ENCODE peak calls at places on chromosome 17, in six cellular contexts. H is HCT116, X is hepatocyte, J is neural progenitor cell, B is PC-3, N is GM23338. L is an unnamed sample.

GRCh38 chr17:50222922-50223321 is 21.5 kb upstream of the COL1A1 start:
- DNase-seq in H (no peak), X (no peak), J (no peak), B (no peak), N (no peak), L (peak)

GRCh38 chr17:8119575-8120519 is 1.5 kb upstream of the ALOXE3 start:
- DNase-seq in H (peak), X (peak), J (peak), B (peak), N (peak), L (peak)

GRCh38 chr17:27384261-27384701 is 72.0 kb upstream of the KSR1 start:
- DNase-seq in H (no peak), X (no peak), J (no peak), B (peak), N (no peak), L (peak)

GRCh38 chr17:54974758-54975157 is 6.2 kb downstream of the STXBP4 start:
- DNase-seq in H (no peak), X (no peak), J (no peak), B (no peak), N (no peak), L (no peak)

GRCh38 chr17:64969046-64969501 is 49.8 kb upstream of the LRRC37A3 start:
- DNase-seq in H (no peak), X (no peak), J (no peak), B (no peak), N (no peak), L (no peak)

GRCh38 chr17:8930664-8931063 is 34.8 kb downstream of the PIK3R5 start:
- DNase-seq in H (no peak), X (no peak), J (no peak), B (no peak), N (no peak), L (no peak)

GRCh38 chr17:29151567-29151966 is 28.6 kb downstream of the MYO18A start:
- DNase-seq in H (peak), X (no peak), J (peak), B (peak), N (no peak), L (peak)

GRCh38 chr17:4433515-4434031 is at the start of gene SPNS3:
- DNase-seq in H (no peak), X (no peak), J (no peak), B (no peak), N (no peak), L (no peak)

GRCh38 chr17:8918811-8919210 is 46.7 kb downstream of the PIK3R5 start:
- DNase-seq in H (no peak), X (no peak), J (no peak), B (peak), N (no peak), L (peak)

GRCh38 chr17:20026960-20027359 is 17.8 kb downstream of the SPECC1 start:
- DNase-seq in H (no peak), X (no peak), J (no peak), B (peak), N (no peak), L (no peak)

DNA sequence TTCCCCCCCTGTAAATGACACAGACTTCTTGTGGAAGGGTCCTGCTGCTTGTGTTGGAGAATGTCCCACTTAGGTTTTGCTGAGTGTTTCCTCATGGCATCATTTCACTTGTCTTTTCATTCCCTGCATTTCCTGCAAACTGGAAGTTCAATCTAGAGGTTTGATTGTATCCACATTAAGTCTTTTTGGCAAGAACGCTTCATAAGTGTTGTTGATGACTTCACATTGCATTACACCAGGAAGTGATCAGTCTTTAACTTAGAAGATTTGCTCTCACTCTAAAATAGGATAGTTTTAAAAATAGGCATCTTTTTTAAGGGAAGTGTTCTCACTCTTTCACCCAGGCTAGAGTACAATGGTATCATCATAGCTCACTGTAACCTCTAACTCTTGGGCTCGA is 67.2 kb downstream of the RPTOR start:
- DNase-seq in H (no peak), X (no peak), J (no peak), B (no peak), N (no peak), L (no peak)
- TF ChIP-seq EZH2phosphoT487 in H (no peak), X (no peak), J (no peak), B (no peak), N (no peak), L (no peak)

GRCh38 chr17:2871205-2871604 is 75.0 kb downstream of the RAP1GAP2 start:
- DNase-seq in H (no peak), X (no peak), J (peak), B (no peak), N (peak), L (no peak)
- TF ChIP-seq EZH2 in H (no peak), X (no peak), J (no peak), B (no peak), N (no peak), L (no peak)

GRCh38 chr17:39400547-39401411 is 647 bp downstream of the FBXL20 start:
- DNase-seq in H (no peak), X (peak), J (no peak), B (no peak), N (peak), L (peak)
- TF ChIP-seq EZH2phosphoT487 in H (no peak), X (no peak), J (no peak), B (no peak), N (no peak), L (no peak)

GRCh38 chr17:17781591-17782424 is 55.0 kb downstream of the SREBF1 start:
- DNase-seq in H (no peak), X (peak), J (peak), B (peak), N (peak), L (peak)
- TF ChIP-seq EZH2 in H (no peak), X (no peak), J (no peak), B (no peak), N (peak), L (no peak)

GRCh38 chr17:43714338-43715149 is 44.0 kb downstream of the SOST start:
- DNase-seq in H (no peak), X (no peak), J (no peak), B (peak), N (no peak), L (peak)

GRCh38 chr17:43710101-43710500 is 48.4 kb upstream of the MEOX1 start:
- DNase-seq in H (no peak), X (no peak), J (no peak), B (no peak), N (no peak), L (no peak)

GRCh38 chr17:43712397-43712796 is 46.2 kb downstream of the SOST start:
- DNase-seq in H (no peak), X (no peak), J (no peak), B (no peak), N (no peak), L (no peak)

GRCh38 chr17:43717913-43718312 is 40.7 kb downstream of the SOST start:
- DNase-seq in H (no peak), X (no peak), J (no peak), B (no peak), N (no peak), L (no peak)

DNA sequence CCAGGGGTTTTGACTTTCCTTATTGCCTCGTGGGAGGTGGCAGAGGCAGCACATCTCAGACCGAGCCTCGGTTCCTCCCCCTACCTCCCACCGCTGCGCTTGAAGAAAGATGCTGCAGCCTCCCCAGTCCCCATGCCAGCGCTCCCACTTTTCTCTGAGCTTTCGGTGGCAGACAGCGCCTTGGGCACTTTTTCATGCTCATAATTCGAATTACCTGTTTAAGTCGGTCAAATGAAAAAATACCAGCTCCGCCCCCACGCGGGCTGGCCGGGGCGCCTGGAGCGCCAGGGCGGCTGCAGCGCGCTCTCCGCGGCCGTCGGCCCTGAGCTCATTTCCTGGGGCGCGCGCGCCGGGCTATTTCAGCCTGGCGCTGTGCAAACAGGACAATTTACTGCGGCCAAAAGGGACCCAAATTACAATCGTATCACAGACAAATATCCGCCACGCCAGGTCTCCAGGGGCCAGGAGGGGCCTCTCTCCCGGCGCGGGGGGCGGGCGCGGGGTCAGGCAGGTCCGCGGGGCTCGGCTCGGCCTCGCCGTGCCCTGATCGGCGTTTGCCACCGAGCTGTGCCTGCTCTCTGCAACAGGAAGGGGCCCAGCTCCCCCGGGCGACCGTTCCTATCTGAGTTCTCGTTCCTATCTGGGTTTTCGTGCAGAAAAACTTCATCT is 45.0 kb downstream of the SOST start:
- DNase-seq in H (no peak), X (peak), J (peak), B (peak), N (peak), L (peak)
- TF ChIP-seq EZH2phosphoT487 in H (no peak), X (no peak), J (no peak), B (peak), N (no peak), L (no peak)

GRCh38 chr17:82314721-82315605 is 2.4 kb downstream of the CD7 start:
- DNase-seq in H (no peak), X (no peak), J (no peak), B (no peak), N (no peak), L (no peak)
- TF ChIP-seq EZH2 in H (no peak), X (no peak), J (no peak), B (no peak), N (no peak), L (no peak)

GRCh38 chr17:77318021-77318420 is 177.3 kb downstream of the SEC14L1 start:
- DNase-seq in H (no peak), X (no peak), J (no peak), B (no peak), N (no peak), L (no peak)

GRCh38 chr17:77320046-77320445 is 179.3 kb downstream of the SEC14L1 start:
- DNase-seq in H (no peak), X (no peak), J (no peak), B (no peak), N (no peak), L (peak)

GRCh38 chr17:77320501-77321256 is 179.9 kb downstream of the SEC14L1 start:
- DNase-seq in H (no peak), X (no peak), J (no peak), B (no peak), N (no peak), L (peak)

GRCh38 chr17:77318491-77319210 is 177.9 kb downstream of the SEC14L1 start:
- DNase-seq in H (no peak), X (no peak), J (no peak), B (no peak), N (no peak), L (peak)

GRCh38 chr17:77319211-77320031 is 178.7 kb downstream of the SEC14L1 start:
- DNase-seq in H (peak), X (peak), J (peak), B (peak), N (peak), L (peak)
- TF ChIP-seq EZH2phosphoT487 in H (no peak), X (no peak), J (no peak), B (no peak), N (no peak), L (no peak)

GRCh38 chr17:46819906-46820351 is 1.4 kb upstream of the WNT3 start:
- DNase-seq in H (no peak), X (no peak), J (peak), B (no peak), N (peak), L (no peak)

GRCh38 chr17:46817901-46818209 is 637 bp downstream of the WNT3 start:
- DNase-seq in H (no peak), X (no peak), J (no peak), B (no peak), N (no peak), L (no peak)

GRCh38 chr17:46818929-46819859 is 702 bp upstream of the WNT3 start:
- DNase-seq in H (no peak), X (no peak), J (peak), B (no peak), N (peak), L (peak)

GRCh38 chr17:46817151-46817900 is 1.2 kb downstream of the WNT3 start:
- DNase-seq in H (no peak), X (no peak), J (peak), B (no peak), N (peak), L (no peak)

GRCh38 chr17:46818319-46818928 is at the start of gene WNT3:
- DNase-seq in H (no peak), X (no peak), J (peak), B (no peak), N (peak), L (no peak)
- TF ChIP-seq EZH2 in H (no peak), X (peak), J (no peak), B (no peak), N (no peak), L (no peak)

DNA sequence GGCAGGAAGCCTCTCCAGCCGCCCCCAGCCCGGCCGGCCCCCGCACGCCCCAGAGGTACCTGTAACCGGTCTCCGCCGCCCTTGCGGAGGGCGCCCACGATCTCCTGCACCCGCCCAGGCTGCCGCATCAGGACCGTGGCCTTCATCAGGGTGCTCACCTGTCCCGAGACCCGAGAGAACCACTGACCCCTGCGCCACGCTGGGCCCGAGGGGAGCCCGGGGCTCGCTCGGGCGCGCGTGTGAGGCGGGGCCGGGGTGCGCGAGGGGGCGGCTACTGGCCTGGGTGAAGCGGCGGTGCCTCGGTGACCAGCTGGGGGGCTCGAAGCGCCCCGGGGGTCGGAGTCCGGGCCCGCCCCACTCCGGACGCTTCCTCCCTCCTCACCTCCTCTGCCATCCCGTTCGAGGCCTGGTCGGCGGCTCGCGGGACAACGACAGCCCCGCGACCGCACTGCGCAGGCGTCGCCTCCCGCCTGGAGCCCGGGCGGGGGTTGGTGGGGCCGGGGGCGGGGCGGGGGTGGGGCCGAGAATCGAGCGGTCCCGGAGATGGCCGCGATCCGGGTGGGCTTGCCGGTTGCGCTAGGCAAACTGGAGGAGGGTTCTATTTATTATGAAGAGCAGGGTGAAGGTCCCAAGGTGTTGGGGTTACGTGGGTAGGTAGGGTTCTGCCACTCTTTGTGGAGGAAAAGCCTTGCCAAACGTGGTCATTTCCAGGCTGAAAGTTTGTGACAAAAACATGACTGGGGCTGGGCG is at the start of gene NT5C3B:
- DNase-seq in H (peak), X (peak), J (peak), B (peak), N (peak), L (peak)
- TF ChIP-seq EZH2phosphoT487 in H (no peak), X (no peak), J (no peak), B (no peak), N (no peak), L (no peak)

GRCh38 chr17:49002331-49002730 is 5.1 kb downstream of the IGF2BP1 start:
- DNase-seq in H (no peak), X (peak), J (no peak), B (no peak), N (no peak), L (no peak)

GRCh38 chr17:49005140-49005539 is 8.0 kb downstream of the IGF2BP1 start:
- DNase-seq in H (no peak), X (no peak), J (no peak), B (no peak), N (no peak), L (no peak)

GRCh38 chr17:49001671-49002070 is 4.5 kb downstream of the IGF2BP1 start:
- DNase-seq in H (no peak), X (peak), J (no peak), B (no peak), N (no peak), L (no peak)

GRCh38 chr17:49002766-49003165 is 5.6 kb downstream of the IGF2BP1 start:
- DNase-seq in H (no peak), X (peak), J (no peak), B (no peak), N (no peak), L (no peak)

GRCh38 chr17:49003557-49004511 is 6.6 kb downstream of the IGF2BP1 start:
- DNase-seq in H (no peak), X (peak), J (peak), B (no peak), N (peak), L (peak)
- TF ChIP-seq EZH2 in H (peak), X (no peak), J (no peak), B (no peak), N (no peak), L (peak)